ENCODE peak calls at places on chromosomes 13 and 19, in four cellular contexts. One of them, this sample, is unnamed.

GRCh38 chr13:32881074-32881791 is 135.0 kb upstream of the KL start:
- DNase-seq in K562: no peak
- DNase-seq in HEK293T: no peak
- DNase-seq in GM12878: no peak
- DNase-seq in this sample: no peak

GRCh38 chr19:32750441-32751055 is 31.0 kb downstream of the TDRD12 start:
- DNase-seq in K562: no peak
- DNase-seq in HEK293T: no peak
- DNase-seq in GM12878: no peak
- DNase-seq in this sample: no peak

GRCh38 chr13:114035583-114036501 is 62.0 kb upstream of the C13orf46 start:
- DNase-seq in K562: no peak
- DNase-seq in HEK293T: no peak
- DNase-seq in GM12878: no peak
- DNase-seq in this sample: no peak

GRCh38 chr13:99442273-99442895 is 58.9 kb upstream of the TM9SF2 start:
- DNase-seq in K562: peak
- DNase-seq in HEK293T: peak
- DNase-seq in GM12878: no peak
- DNase-seq in this sample: peak

GRCh38 chr13:80562423-80562822 is 221.5 kb upstream of the SPRY2 start:
- DNase-seq in K562: peak
- DNase-seq in HEK293T: no peak
- DNase-seq in GM12878: no peak
- DNase-seq in this sample: no peak

GRCh38 chr19:51551673-51552440 is 19.2 kb upstream of the ZNF175 start:
- DNase-seq in K562: no peak
- DNase-seq in HEK293T: no peak
- DNase-seq in GM12878: no peak
- DNase-seq in this sample: no peak

GRCh38 chr13:34290661-34291060 is 472.7 kb downstream of the RFC3 start:
- DNase-seq in K562: no peak
- DNase-seq in HEK293T: no peak
- DNase-seq in GM12878: no peak
- DNase-seq in this sample: no peak

GRCh38 chr19:36771275-36772231 is 1.1 kb downstream of the ZNF850 start:
- DNase-seq in K562: peak
- DNase-seq in HEK293T: no peak
- DNase-seq in GM12878: peak
- DNase-seq in this sample: peak

GRCh38 chr19:30719189-30719990 is 347.2 kb downstream of the ZNF536 start:
- DNase-seq in K562: peak
- DNase-seq in HEK293T: peak
- DNase-seq in GM12878: no peak
- DNase-seq in this sample: no peak

GRCh38 chr19:6718741-6719539 is 1.5 kb downstream of the C3 start:
- DNase-seq in K562: peak
- DNase-seq in HEK293T: peak
- DNase-seq in GM12878: no peak
- DNase-seq in this sample: peak

GRCh38 chr13:74070513-74070912 is 63.7 kb downstream of the KLF12 start:
- DNase-seq in K562: no peak
- DNase-seq in HEK293T: no peak
- DNase-seq in GM12878: no peak
- DNase-seq in this sample: no peak

GRCh38 chr13:21001471-21001870 is 59.9 kb downstream of the LATS2 start:
- DNase-seq in K562: no peak
- DNase-seq in HEK293T: no peak
- DNase-seq in GM12878: no peak
- DNase-seq in this sample: no peak

GRCh38 chr19:6693681-6694080 is 23.7 kb upstream of the TNFSF14 start:
- DNase-seq in K562: peak
- DNase-seq in HEK293T: no peak
- DNase-seq in GM12878: no peak
- DNase-seq in this sample: peak

GRCh38 chr19:39156230-39156890 is 30.8 kb downstream of the PAK4 start:
- DNase-seq in K562: peak
- DNase-seq in HEK293T: no peak
- DNase-seq in GM12878: no peak
- DNase-seq in this sample: no peak

GRCh38 chr19:43784251-43784980 is 3.6 kb upstream of the KCNN4 start:
- DNase-seq in K562: peak
- DNase-seq in HEK293T: no peak
- DNase-seq in GM12878: no peak
- DNase-seq in this sample: no peak

GRCh38 chr19:37519890-37520289 is 13.2 kb downstream of the ZNF793 start:
- DNase-seq in K562: no peak
- DNase-seq in HEK293T: no peak
- DNase-seq in GM12878: no peak
- DNase-seq in this sample: no peak

GRCh38 chr13:43881580-43881979 is 1.9 kb downstream of the LACC1 start:
- DNase-seq in K562: no peak
- DNase-seq in HEK293T: no peak
- DNase-seq in GM12878: no peak
- DNase-seq in this sample: no peak

GRCh38 chr19:12991296-12991695 is 4.0 kb upstream of the NFIX start:
- DNase-seq in K562: no peak
- DNase-seq in HEK293T: no peak
- DNase-seq in GM12878: no peak
- DNase-seq in this sample: no peak

GRCh38 chr13:81116461-81117282 is 775.7 kb upstream of the SPRY2 start:
- DNase-seq in K562: no peak
- DNase-seq in HEK293T: no peak
- DNase-seq in GM12878: no peak
- DNase-seq in this sample: no peak

GRCh38 chr19:45769821-45770191 is 754 bp upstream of the SIX5 start:
- DNase-seq in K562: peak
- DNase-seq in HEK293T: no peak
- DNase-seq in GM12878: no peak
- DNase-seq in this sample: no peak

GRCh38 chr19:5048091-5048726 is 79.3 kb downstream of the KDM4B start:
- DNase-seq in K562: peak
- DNase-seq in HEK293T: peak
- DNase-seq in GM12878: no peak
- DNase-seq in this sample: peak

GRCh38 chr19:5049561-5049960 is 80.6 kb downstream of the KDM4B start:
- DNase-seq in K562: no peak
- DNase-seq in HEK293T: no peak
- DNase-seq in GM12878: no peak
- DNase-seq in this sample: no peak

GRCh38 chr19:5047251-5047935 is 78.5 kb downstream of the KDM4B start:
- DNase-seq in K562: no peak
- DNase-seq in HEK293T: no peak
- DNase-seq in GM12878: no peak
- DNase-seq in this sample: no peak

GRCh38 chr19:5050016-5050656 is 81.2 kb downstream of the KDM4B start:
- DNase-seq in K562: no peak
- DNase-seq in HEK293T: no peak
- DNase-seq in GM12878: no peak
- DNase-seq in this sample: no peak

DNA sequence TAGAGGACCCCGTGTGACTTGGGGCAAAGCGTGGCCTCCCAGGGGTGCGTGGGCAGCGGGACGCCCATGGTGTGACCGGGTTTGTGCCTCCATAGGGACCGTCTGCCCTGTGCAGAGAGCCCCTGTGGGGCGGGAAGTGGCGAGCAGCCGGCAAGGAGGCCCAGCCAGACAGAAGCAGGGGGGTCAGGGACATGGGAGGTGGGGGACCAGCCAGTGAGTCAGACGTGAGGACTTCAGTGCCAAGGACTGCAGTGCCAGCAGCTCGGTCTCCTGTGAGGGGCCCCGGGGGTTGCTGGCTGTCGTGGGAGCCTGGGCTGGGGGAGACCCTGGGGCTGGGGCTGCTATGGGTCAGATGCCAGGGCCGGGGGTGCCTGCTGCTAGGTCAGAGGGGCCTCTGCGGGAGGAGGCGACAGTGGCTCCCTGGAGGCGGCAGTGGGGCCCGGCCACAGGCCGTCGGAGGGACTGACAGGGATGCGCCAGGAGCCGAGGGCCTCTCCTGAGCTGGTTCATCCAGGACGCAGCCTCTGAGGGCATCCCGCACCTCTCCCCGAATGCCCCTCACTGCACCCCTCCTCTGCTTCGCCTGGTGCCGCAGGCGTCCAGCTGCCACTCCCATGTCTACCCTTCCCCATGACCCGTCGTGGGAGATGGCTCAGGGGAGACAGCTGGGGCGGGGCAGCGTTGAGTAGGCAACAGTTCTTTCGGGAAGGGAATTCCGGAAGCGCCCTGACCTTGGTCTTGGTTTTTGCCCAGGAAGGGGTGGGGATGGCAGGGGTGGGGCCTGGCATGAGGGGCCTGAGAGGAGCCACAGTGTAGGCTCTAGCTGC is 80.0 kb downstream of the KDM4B start:
- DNase-seq in K562: no peak
- DNase-seq in HEK293T: no peak
- DNase-seq in GM12878: no peak
- DNase-seq in this sample: no peak
- TF ChIP-seq FOXK2 in K562: no peak
- TF ChIP-seq FOXK2 in HEK293T: no peak
- TF ChIP-seq FOXK2 in GM12878: no peak
- TF ChIP-seq FOXK2 in this sample: no peak

GRCh38 chr13:41060723-41061074 is 610 bp upstream of the WBP4 start:
- DNase-seq in K562: peak
- DNase-seq in HEK293T: peak
- DNase-seq in GM12878: peak
- DNase-seq in this sample: peak
- TF ChIP-seq FOXK2 in K562: no peak
- TF ChIP-seq FOXK2 in HEK293T: no peak
- TF ChIP-seq FOXK2 in GM12878: no peak
- TF ChIP-seq FOXK2 in this sample: no peak

DNA sequence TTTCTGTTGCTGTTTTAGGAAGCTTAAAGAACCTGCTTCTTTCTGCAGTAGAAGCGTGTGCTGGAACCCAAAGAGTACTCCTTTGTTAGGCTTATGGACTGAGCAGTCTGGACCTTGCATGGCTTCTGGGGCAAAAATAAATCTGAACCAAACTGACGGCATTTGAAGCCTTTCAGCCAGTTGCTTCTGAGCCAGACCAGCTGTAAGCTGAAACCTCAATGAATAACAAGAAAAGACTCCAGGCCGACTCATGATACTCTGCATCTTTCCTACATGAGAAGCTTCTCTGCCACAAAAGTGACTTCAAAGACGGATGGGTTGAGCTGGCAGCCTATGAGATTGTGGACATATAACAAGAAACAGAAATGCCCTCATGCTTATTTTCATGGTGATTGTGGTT is 103.1 kb downstream of the TNFRSF19 start:
- DNase-seq in K562: no peak
- DNase-seq in HEK293T: no peak
- DNase-seq in GM12878: no peak
- DNase-seq in this sample: no peak
- TF ChIP-seq FOXK2 in K562: no peak
- TF ChIP-seq FOXK2 in HEK293T: no peak
- TF ChIP-seq FOXK2 in GM12878: no peak
- TF ChIP-seq FOXK2 in this sample: no peak

GRCh38 chr19:2629491-2630351 is 72.8 kb downstream of the GNG7 start:
- DNase-seq in K562: no peak
- DNase-seq in HEK293T: no peak
- DNase-seq in GM12878: no peak
- DNase-seq in this sample: peak

GRCh38 chr19:2627855-2628254 is 74.6 kb downstream of the GNG7 start:
- DNase-seq in K562: no peak
- DNase-seq in HEK293T: no peak
- DNase-seq in GM12878: no peak
- DNase-seq in this sample: no peak

GRCh38 chr19:2625434-2625833 is 77.1 kb downstream of the GNG7 start:
- DNase-seq in K562: no peak
- DNase-seq in HEK293T: no peak
- DNase-seq in GM12878: no peak
- DNase-seq in this sample: no peak

GRCh38 chr19:2628597-2628996 is 73.9 kb downstream of the GNG7 start:
- DNase-seq in K562: no peak
- DNase-seq in HEK293T: no peak
- DNase-seq in GM12878: no peak
- DNase-seq in this sample: no peak

DNA sequence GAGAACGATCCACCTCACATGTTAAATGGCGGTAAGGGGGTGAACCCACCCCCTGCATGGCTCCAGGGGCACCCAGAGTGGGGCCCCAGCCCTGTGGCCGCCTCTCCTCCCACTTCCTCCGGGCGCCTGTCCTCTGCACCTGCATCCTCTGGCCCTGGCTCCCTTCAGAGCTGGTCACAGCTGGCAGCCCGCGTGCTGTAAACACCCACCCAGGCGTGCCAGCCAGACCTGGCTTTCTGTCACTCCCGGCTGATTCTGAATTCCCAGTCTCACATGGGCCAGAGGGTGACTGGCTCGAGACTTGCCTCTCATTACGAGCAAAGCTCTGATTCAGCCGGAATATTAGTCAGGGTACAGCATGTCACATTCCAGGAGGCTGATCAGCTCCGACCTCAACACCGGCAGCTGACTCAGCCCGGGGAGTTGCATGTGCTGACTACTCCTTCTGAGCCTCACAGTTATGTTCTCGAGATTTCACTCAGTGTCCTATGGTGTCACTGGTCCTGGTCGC is 75.1 kb downstream of the GNG7 start:
- DNase-seq in K562: no peak
- DNase-seq in HEK293T: no peak
- DNase-seq in GM12878: no peak
- DNase-seq in this sample: peak
- TF ChIP-seq FOXK2 in K562: no peak
- TF ChIP-seq FOXK2 in HEK293T: no peak
- TF ChIP-seq FOXK2 in GM12878: no peak
- TF ChIP-seq FOXK2 in this sample: no peak

GRCh38 chr19:10603873-10604459 is 16.9 kb upstream of the AP1M2 start:
- DNase-seq in K562: no peak
- DNase-seq in HEK293T: no peak
- DNase-seq in GM12878: peak
- DNase-seq in this sample: no peak
- TF ChIP-seq FOXK2 in K562: no peak
- TF ChIP-seq FOXK2 in HEK293T: no peak
- TF ChIP-seq FOXK2 in GM12878: no peak
- TF ChIP-seq FOXK2 in this sample: no peak

DNA sequence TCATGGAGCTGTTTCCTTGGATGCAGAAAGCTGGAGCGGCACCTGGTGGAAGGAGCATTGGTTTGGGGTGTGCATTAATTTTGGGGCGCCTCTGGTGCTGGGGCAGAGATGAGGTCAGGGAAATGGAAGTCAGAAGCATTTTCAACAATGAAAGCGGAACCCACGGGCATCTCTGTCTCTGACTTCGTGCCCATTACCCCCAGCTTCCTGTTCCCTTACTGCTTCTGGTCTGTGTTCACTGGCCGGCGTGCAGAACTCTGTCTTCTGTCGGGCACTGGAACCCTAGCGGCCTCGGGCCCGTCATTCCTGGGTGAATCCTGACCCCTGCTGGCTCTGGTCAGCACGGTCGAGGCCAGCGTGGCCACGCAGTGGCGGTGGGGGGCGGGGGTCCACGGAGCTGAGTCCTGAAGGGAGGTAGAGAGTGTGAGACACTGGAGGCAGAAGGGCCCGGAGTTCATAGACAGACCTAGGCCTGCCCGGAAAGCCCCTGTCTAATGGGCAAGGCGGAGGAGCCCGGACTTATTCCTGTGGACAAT is 7.9 kb upstream of the LINGO3 start:
- DNase-seq in K562: peak
- DNase-seq in HEK293T: no peak
- DNase-seq in GM12878: no peak
- DNase-seq in this sample: peak
- TF ChIP-seq FOXK2 in K562: no peak
- TF ChIP-seq FOXK2 in HEK293T: no peak
- TF ChIP-seq FOXK2 in GM12878: no peak
- TF ChIP-seq FOXK2 in this sample: no peak